ENCODE peak calls at places on chromosomes 13 and 19, in four cellular contexts. One of them, this sample, is unnamed.

GRCh38 chr13:33278923-33279322 is 6.6 kb downstream of the STARD13 start:
- DNase-seq in transverse colon: no peak
- DNase-seq in heart right ventricle: no peak
- DNase-seq in RWPE1: no peak
- DNase-seq in this sample: no peak

GRCh38 chr19:6464070-6464873 is at the start of gene CRB3:
- DNase-seq in transverse colon: peak
- DNase-seq in heart right ventricle: no peak
- DNase-seq in RWPE1: peak
- DNase-seq in this sample: no peak

GRCh38 chr13:41224113-41225110 is 30.0 kb upstream of the KBTBD7 start:
- DNase-seq in heart right ventricle: no peak
- DNase-seq in transverse colon: no peak
- DNase-seq in RWPE1: peak
- DNase-seq in this sample: no peak

GRCh38 chr19:31285744-31286143 is 63.5 kb downstream of the TSHZ3 start:
- DNase-seq in heart right ventricle: no peak
- DNase-seq in RWPE1: no peak
- DNase-seq in transverse colon: no peak
- DNase-seq in this sample: no peak

GRCh38 chr19:16385296-16385695 is 60.7 kb downstream of the KLF2 start:
- DNase-seq in transverse colon: no peak
- DNase-seq in RWPE1: no peak
- DNase-seq in heart right ventricle: no peak
- DNase-seq in this sample: no peak

GRCh38 chr19:49422407-49423277 is 599 bp downstream of the PTH2 start:
- DNase-seq in RWPE1: no peak
- DNase-seq in transverse colon: no peak
- DNase-seq in heart right ventricle: no peak
- DNase-seq in this sample: no peak

GRCh38 chr19:4233282-4233853 is 4.0 kb downstream of the EBI3 start:
- DNase-seq in RWPE1: no peak
- DNase-seq in transverse colon: peak
- DNase-seq in heart right ventricle: no peak
- DNase-seq in this sample: peak

GRCh38 chr19:12867120-12868099 is 13.8 kb downstream of the DNASE2 start:
- DNase-seq in RWPE1: peak
- DNase-seq in heart right ventricle: no peak
- DNase-seq in transverse colon: peak
- DNase-seq in this sample: peak

GRCh38 chr19:40264314-40265054 is 20.7 kb downstream of the AKT2 start:
- DNase-seq in heart right ventricle: no peak
- DNase-seq in transverse colon: no peak
- DNase-seq in RWPE1: no peak
- DNase-seq in this sample: no peak

GRCh38 chr13:41644742-41645141 is 187.4 kb downstream of the RGCC start:
- DNase-seq in RWPE1: no peak
- DNase-seq in heart right ventricle: no peak
- DNase-seq in transverse colon: no peak
- DNase-seq in this sample: no peak

GRCh38 chr19:14161305-14161704 is 24.9 kb upstream of the ASF1B start:
- DNase-seq in RWPE1: no peak
- DNase-seq in heart right ventricle: no peak
- DNase-seq in transverse colon: no peak
- DNase-seq in this sample: no peak

GRCh38 chr19:17948474-17948966 is 15.7 kb downstream of the CCDC124 start:
- DNase-seq in transverse colon: no peak
- DNase-seq in RWPE1: no peak
- DNase-seq in heart right ventricle: peak
- DNase-seq in this sample: no peak

GRCh38 chr19:30664358-30665058 is 292.3 kb downstream of the ZNF536 start:
- DNase-seq in heart right ventricle: peak
- DNase-seq in RWPE1: no peak
- DNase-seq in transverse colon: no peak
- DNase-seq in this sample: peak

GRCh38 chr19:294819-295686 is 3.9 kb upstream of the PLPP2 start:
- DNase-seq in transverse colon: peak
- DNase-seq in heart right ventricle: no peak
- DNase-seq in RWPE1: peak
- DNase-seq in this sample: peak

GRCh38 chr19:46489445-46490272 is 6.0 kb downstream of the PNMA8B start:
- DNase-seq in heart right ventricle: peak
- DNase-seq in transverse colon: peak
- DNase-seq in RWPE1: no peak
- DNase-seq in this sample: peak
- TF ChIP-seq CTCF in heart right ventricle: peak
- TF ChIP-seq CTCF in transverse colon: peak
- TF ChIP-seq CTCF in RWPE1: no peak
- TF ChIP-seq CTCF in this sample: peak

DNA sequence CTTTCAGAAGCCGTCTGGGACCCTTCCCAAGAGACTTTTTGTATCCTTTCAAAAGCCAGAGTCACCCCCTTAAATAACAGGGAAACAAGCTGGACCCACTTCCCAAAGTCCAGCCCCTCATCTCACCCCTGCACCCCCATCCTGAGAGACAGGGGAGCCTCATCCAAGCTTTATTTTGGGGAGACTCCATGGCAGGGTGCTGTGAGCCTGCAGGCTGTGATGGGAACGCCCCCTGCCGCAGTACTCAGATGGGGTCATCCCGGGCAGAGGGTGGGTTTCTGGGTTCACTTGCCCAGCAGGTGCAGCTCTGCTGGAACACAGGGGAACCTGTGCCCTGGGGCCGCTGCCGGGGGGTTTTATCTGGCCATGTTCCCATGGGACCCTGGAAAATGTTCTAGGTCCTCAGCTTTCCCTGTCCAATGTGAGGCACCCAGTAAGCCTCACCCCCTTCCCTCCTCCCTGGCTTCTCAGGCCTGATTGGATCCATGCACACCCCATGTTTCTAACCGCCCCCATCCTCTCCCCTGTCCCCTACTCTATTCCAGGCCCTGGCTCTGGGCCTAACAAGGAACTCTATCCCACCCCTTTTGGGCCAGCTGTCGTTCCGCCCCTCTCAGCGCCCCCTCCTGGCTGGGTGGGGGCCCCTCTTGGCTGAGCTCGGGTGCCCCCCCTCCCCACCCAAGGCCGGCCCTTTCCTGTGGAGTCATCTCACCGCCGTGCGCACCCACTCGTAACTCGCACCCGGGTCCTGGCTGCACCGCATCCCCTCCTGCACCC is 1.0 kb downstream of the HIF3A start:
- DNase-seq in RWPE1: no peak
- DNase-seq in transverse colon: peak
- DNase-seq in heart right ventricle: peak
- DNase-seq in this sample: peak
- TF ChIP-seq CTCF in RWPE1: no peak
- TF ChIP-seq CTCF in transverse colon: peak
- TF ChIP-seq CTCF in heart right ventricle: peak
- TF ChIP-seq CTCF in this sample: peak

DNA sequence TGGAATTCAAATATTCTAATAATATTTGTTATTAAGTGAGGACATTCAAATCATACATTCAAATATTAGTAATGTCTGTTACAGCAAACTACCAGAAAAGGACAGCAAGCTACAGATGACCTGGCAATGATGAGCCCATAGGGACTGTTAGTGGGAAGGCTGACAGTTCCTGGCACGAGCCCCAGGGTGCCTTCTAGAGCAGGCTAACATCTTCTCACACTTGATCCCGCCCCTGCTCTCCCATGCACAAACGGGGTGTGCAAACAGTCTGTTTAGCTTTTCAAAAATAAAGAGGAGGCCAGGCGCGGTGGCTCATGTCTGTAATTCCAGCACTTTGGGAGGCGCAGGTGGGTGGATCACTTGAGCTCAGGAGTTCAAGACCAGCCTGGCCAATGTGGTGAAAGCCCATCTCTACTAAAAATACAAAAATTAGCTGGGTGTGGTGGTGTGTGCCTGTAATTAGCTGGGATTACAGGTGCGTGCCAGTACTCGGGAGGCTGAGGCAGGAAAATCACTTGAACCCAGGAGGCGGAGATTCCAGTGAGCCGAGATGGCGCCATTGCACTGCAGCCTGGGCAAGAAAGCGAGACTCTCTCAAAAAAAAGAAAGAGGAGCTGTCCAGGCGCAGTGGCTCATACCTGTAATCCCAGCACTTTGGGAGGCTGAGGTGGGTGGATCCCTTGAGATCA is 9.6 kb upstream of the GARRE1 start:
- DNase-seq in heart right ventricle: no peak
- DNase-seq in transverse colon: no peak
- DNase-seq in RWPE1: no peak
- DNase-seq in this sample: no peak
- TF ChIP-seq CTCF in heart right ventricle: no peak
- TF ChIP-seq CTCF in transverse colon: no peak
- TF ChIP-seq CTCF in RWPE1: no peak
- TF ChIP-seq CTCF in this sample: no peak

DNA sequence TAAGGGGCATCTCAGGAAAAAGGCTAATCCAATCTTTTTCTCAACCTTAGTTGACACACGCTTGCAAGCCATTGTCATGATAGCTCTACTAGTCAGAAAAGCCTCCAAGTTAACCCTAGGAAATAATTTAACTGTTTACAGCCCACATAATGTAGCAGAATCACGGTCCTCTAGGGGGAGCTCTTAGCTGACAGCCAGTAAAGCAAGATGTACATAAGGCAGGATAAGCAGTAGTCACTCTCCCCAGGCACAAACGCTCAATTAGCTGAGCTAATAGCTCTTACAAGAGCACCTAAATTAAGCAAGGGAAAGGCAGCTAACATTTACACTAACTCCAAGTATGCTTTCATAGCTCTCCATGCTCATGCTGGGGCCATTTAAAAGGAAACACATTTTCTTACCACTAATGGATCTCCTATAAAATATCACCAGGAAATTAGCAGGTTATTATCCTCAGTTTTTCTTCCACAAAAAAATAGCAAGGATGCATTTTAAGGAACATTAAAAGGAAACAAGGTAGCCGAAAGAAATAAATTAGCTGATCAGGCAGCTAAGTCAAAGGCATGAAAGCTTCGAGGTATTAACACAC is 33.7 kb upstream of the ZSCAN5A start:
- DNase-seq in RWPE1: no peak
- DNase-seq in heart right ventricle: no peak
- DNase-seq in transverse colon: no peak
- DNase-seq in this sample: no peak
- TF ChIP-seq CTCF in RWPE1: peak
- TF ChIP-seq CTCF in heart right ventricle: peak
- TF ChIP-seq CTCF in transverse colon: no peak
- TF ChIP-seq CTCF in this sample: no peak

DNA sequence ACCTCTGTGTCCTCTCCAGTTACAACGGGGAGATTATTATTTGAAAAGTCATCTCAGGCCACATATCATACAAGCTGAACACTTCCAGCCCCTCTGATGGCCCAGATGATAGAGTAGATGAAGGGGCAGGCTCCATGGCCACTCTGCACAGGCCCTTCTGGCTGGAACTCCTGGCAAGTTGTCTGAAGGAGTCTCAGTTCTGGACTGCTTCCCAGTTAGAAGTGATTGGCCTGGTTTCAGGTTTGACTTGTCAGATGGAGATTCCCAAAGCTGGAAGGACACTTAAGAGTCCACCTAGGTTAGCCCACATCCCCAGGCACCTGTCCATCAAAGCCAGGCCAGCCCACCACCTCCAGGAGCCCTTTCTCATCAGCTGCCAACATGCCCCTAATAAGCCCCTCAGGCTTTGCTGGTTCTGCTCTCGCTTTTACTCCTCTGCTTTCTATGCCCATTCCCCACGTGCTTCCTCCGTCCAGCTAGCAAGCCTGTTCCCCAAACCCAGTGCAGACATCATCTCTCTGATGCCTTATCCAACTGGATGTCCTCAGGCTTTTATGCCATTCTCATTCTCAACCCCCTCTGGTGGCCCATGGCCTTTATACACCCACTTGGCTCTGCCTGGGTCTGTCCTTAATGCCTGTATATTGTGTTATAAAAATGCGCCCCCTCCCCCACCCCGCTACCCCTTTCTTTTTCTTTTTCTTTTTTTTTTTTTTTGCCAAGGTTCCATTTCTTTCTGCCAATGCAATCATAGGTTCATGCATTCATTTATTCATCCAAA is 56.5 kb downstream of the HSPH1 start:
- DNase-seq in heart right ventricle: no peak
- DNase-seq in RWPE1: no peak
- DNase-seq in transverse colon: no peak
- DNase-seq in this sample: no peak
- TF ChIP-seq CTCF in heart right ventricle: no peak
- TF ChIP-seq CTCF in RWPE1: no peak
- TF ChIP-seq CTCF in transverse colon: no peak
- TF ChIP-seq CTCF in this sample: no peak

This sample was measured in adrenal gland.